ENCODE peak calls at places on chromosomes 12 and 14, in six cellular contexts. G is aorta; E is activated CD4-positive, CD25-positive, alpha-beta regulatory T cell treated with anti-CD3 and anti-CD28 coated beads, Interleukin-2, amount 50 U/mL, for 16 hours; A is T-helper 1 cell; J is GM13977; H is adipocyte. C is an unnamed sample.

GRCh38 chr14:75906680-75907280 is 75.0 kb downstream of the TGFB3 start:
- DNase-seq in A (peak; percentile 58), G (peak; percentile 71), J (peak; percentile 60), H (peak; percentile 92), E (peak; percentile 49), C (peak; percentile 67)

GRCh38 chr14:102183922-102184677 is 44.4 kb downstream of the WDR20 start:
- DNase-seq in A (no peak), G (no peak), H (no peak), J (no peak), E (no peak), C (no peak)

GRCh38 chr12:848519-849191 is 96.3 kb downstream of the WNK1 start:
- DNase-seq in H (peak; percentile 34), G (no peak), E (no peak), J (peak; percentile 17), A (no peak), C (peak; percentile 21)

GRCh38 chr14:77007975-77008421 is 20.5 kb downstream of the IRF2BPL start:
- DNase-seq in H (no peak), J (no peak), G (peak; percentile 85), A (no peak), E (no peak), C (peak; percentile 84)

GRCh38 chr14:61596985-61597384 is 98.3 kb upstream of the HIF1A start:
- DNase-seq in E (no peak), H (no peak), J (no peak), G (no peak), A (no peak), C (no peak)

GRCh38 chr12:49824886-49825285 is 3.3 kb downstream of the NCKAP5L start:
- DNase-seq in J (no peak), G (no peak), E (no peak), A (no peak), H (peak; percentile 41), C (peak; percentile 22)

GRCh38 chr12:77372026-77372425 is 306.7 kb upstream of the E2F7 start:
- DNase-seq in J (no peak), E (no peak), H (no peak), A (no peak), G (no peak), C (peak; percentile 55)

GRCh38 chr14:58060077-58060476 is 91.9 kb downstream of the ARMH4 start:
- DNase-seq in H (no peak), E (no peak), J (no peak), A (no peak), G (no peak), C (peak; percentile 65)

GRCh38 chr14:103110681-103111296 is 12.5 kb upstream of the TNFAIP2 start:
- DNase-seq in A (no peak), H (no peak), J (no peak), E (no peak), G (no peak), C (no peak)

GRCh38 chr14:104782086-104782822 is 13.3 kb downstream of the AKT1 start:
- DNase-seq in A (no peak), E (no peak), G (no peak), H (no peak), J (no peak), C (no peak)

GRCh38 chr12:131436922-131437705 is 273.8 kb upstream of the SFSWAP start:
- DNase-seq in G (no peak), A (no peak), H (no peak), J (no peak), E (no peak), C (no peak)

GRCh38 chr14:96001866-96002510 is 37.2 kb upstream of the C14orf132 start:
- DNase-seq in G (no peak), A (no peak), J (no peak), H (peak; percentile 18), E (no peak), C (no peak)

GRCh38 chr12:89525824-89526770 is at the start of gene POC1B:
- DNase-seq in A (peak; percentile 27), H (peak; percentile 81), E (peak; percentile 19), G (peak; percentile 89), J (peak; percentile 85), C (peak; percentile 76)

GRCh38 chr12:76451528-76451927 is 103.3 kb upstream of the BBS10 start:
- DNase-seq in J (no peak), E (no peak), H (no peak), G (no peak), A (no peak), C (no peak)

GRCh38 chr12:65902504-65902903 is 78.2 kb downstream of the HMGA2 start:
- DNase-seq in A (no peak), G (no peak), E (no peak), J (peak; percentile 52), H (peak; percentile 65), C (peak; percentile 58)

GRCh38 chr14:103527408-103528157 is 1.4 kb upstream of the TRMT61A start:
- DNase-seq in H (no peak), J (peak; percentile 87), E (no peak), A (no peak), G (no peak), C (peak; percentile 70)

GRCh38 chr14:44847910-44848309 is 113.8 kb downstream of the KLHL28 start:
- DNase-seq in E (no peak), G (no peak), A (no peak), J (no peak), H (no peak), C (peak; percentile 43)

GRCh38 chr12:47778842-47779241 is 5.8 kb downstream of the SLC48A1 start:
- DNase-seq in G (no peak), E (no peak), A (no peak), H (no peak), J (no peak), C (no peak)

GRCh38 chr12:78402366-78403134 is 462.0 kb upstream of the SYT1 start:
- DNase-seq in J (no peak), H (no peak), E (no peak), A (no peak), G (no peak), C (no peak)

GRCh38 chr12:117333331-117334000 is 28.0 kb downstream of the NOS1 start:
- DNase-seq in J (no peak), A (no peak), H (no peak), G (no peak), E (no peak), C (no peak)

GRCh38 chr12:80189241-80189640 is 89.9 kb downstream of the OTOGL start:
- DNase-seq in G (no peak), J (no peak), E (no peak), H (peak; percentile 85), A (no peak), C (no peak)

GRCh38 chr12:101642115-101643067 is 47.6 kb downstream of the MYBPC1 start:
- DNase-seq in H (no peak), G (no peak), J (no peak), A (no peak), E (no peak), C (peak; percentile 35)

GRCh38 chr12:106205208-106206069 is 42.4 kb downstream of the CKAP4 start:
- DNase-seq in A (no peak), J (no peak), H (no peak), E (no peak), G (no peak), C (peak; percentile 43)